ENCODE peak calls at places on chromosomes 13 and 19, in six cellular contexts. V, Y, B, D, N and O are unnamed samples.

GRCh38 chr13:111937763-111938375 is 129.1 kb upstream of the SOX1 start:
- DNase-seq in V (no peak), Y (no peak), B (no peak), D (no peak), N (no peak), O (no peak)

GRCh38 chr13:93227906-93228801 is 1.5 kb downstream of the GPC6 start:
- DNase-seq in V (no peak), Y (no peak), B (peak), D (no peak), N (peak), O (no peak)

GRCh38 chr19:47598407-47599349 is 10.3 kb upstream of the BICRA start:
- DNase-seq in V (peak), Y (no peak), B (no peak), D (no peak), N (peak), O (peak)

GRCh38 chr13:49454388-49455015 is 10.4 kb downstream of the SETDB2 start:
- DNase-seq in V (no peak), Y (no peak), B (no peak), D (no peak), N (no peak), O (no peak)

GRCh38 chr13:75326173-75327131 is 155.5 kb downstream of the TBC1D4 start:
- DNase-seq in V (peak), Y (no peak), B (peak), D (no peak), N (no peak), O (no peak)

GRCh38 chr13:50410921-50411712 is 395.9 kb downstream of the KCNRG start:
- DNase-seq in V (peak), Y (peak), B (peak), D (no peak), N (peak), O (peak)

GRCh38 chr13:42307461-42307860 is 35.5 kb downstream of the AKAP11 start:
- DNase-seq in V (no peak), Y (no peak), B (no peak), D (no peak), N (no peak), O (no peak)

GRCh38 chr19:51122112-51122981 is 2.4 kb upstream of the SIGLEC9 start:
- DNase-seq in V (no peak), Y (peak), B (peak), D (no peak), N (no peak), O (no peak)

GRCh38 chr13:99796175-99796819 is 175.3 kb downstream of the ZIC5 start:
- DNase-seq in V (peak), Y (peak), B (peak), D (no peak), N (peak), O (no peak)

GRCh38 chr19:2550431-2551171 is 74.7 kb downstream of the GADD45B start:
- DNase-seq in V (no peak), Y (no peak), B (no peak), D (no peak), N (no peak), O (no peak)

GRCh38 chr13:94261163-94261562 is 218.3 kb downstream of the DCT start:
- DNase-seq in V (no peak), Y (peak), B (no peak), D (no peak), N (no peak), O (no peak)

GRCh38 chr19:57706346-57706745 is 2.7 kb downstream of the ZNF154 start:
- DNase-seq in V (no peak), Y (no peak), B (no peak), D (no peak), N (no peak), O (no peak)

GRCh38 chr13:109205315-109205714 is 575.9 kb downstream of the MYO16 start:
- DNase-seq in V (peak), Y (no peak), B (no peak), D (no peak), N (no peak), O (no peak)

GRCh38 chr19:32916969-32917611 is 47.5 kb upstream of the SLC7A9 start:
- DNase-seq in V (peak), Y (no peak), B (no peak), D (no peak), N (no peak), O (no peak)

GRCh38 chr13:29936051-29936813 is 85.8 kb upstream of the UBL3 start:
- DNase-seq in V (no peak), Y (peak), B (no peak), D (no peak), N (no peak), O (no peak)

GRCh38 chr19:15330801-15331418 is 1.4 kb downstream of the BRD4 start:
- DNase-seq in V (peak), Y (peak), B (peak), D (no peak), N (no peak), O (peak)

GRCh38 chr19:53394522-53394973 is 401 bp upstream of the ZNF765 start:
- DNase-seq in V (no peak), Y (peak), B (no peak), D (peak), N (peak), O (no peak)

GRCh38 chr13:21402586-21403307 is 56.4 kb downstream of the ZDHHC20 start:
- DNase-seq in V (peak), Y (peak), B (no peak), D (no peak), N (peak), O (peak)

GRCh38 chr19:55641376-55642152 is 762 bp downstream of the ZNF580 start:
- DNase-seq in V (no peak), Y (peak), B (no peak), D (no peak), N (no peak), O (peak)

GRCh38 chr19:54335979-54336892 is 2.7 kb downstream of the LILRA4 start:
- DNase-seq in V (no peak), Y (no peak), B (no peak), D (no peak), N (no peak), O (no peak)

DNA sequence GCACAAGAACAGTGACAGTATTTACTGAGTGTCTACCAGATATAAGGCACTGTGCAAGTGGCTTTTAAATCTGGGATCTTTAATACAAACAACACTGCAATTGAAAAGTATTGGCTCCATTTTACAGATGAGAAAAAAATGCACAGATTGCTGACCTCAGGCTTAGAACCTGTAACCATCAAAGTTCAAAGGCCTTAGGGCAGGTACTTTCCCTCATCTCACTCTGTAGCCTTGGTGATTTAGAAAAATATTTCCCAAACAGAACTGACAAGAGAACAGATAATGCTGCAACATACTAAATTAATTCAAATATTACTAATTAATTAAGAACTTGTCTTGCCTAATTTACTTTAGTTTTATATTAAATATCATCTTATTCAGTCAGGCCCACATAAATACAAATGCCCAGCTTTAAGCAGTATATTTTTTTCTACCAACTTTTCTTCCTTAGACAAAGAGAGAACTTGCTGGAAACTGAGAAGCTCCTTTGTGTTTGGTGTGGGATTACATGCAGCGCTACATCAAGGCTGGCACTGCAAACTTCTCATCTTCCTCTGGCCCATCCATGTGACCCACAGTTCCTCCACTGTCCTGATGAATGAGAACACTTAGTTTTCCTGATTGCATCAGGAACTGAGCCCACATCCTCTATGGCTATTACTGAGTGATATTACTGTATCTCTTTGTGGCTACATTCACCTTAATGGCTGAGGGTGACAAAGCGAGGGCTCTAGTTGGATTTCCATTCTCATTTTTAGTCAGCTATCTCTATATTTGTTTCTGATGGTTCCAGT is 302.1 kb downstream of the ENOX1 start:
- DNase-seq in V (no peak), Y (no peak), B (no peak), D (no peak), N (no peak), O (no peak)
- TF ChIP-seq MYC in V (no peak), Y (no peak), B (no peak), D (no peak), N (no peak), O (no peak)

DNA sequence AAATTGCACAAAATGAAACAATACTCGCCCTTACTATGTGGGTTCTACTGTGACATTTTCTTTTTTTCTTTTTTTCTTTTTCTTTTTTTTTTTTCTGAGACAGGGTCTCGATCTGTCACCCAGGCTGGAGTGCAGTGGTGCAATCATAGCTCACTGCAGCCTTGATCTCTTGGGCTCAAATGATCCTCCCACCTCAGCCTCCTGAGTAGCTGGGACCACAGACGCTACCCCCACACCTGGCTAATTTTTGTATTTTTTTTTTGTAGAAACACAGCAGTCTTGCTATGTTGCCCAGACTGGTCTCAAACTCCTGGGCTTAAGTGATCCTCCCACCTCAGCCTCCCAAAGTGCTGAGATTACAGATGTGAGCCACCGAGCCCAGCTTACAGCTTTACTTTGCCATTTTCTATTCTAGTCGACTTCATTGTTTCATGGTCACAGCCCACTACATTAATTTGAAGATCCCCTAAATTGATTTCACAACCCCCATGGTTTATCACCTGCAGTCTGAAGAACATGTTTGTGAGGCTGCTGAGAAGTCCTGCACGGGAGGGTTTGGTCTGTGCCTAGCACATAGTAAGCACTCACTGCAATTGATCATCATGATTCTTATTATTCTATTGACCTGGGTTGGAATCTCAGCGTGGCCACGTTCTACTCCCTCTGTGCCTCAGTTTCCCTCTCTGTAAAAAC is 3.8 kb downstream of the BCL3 start:
- DNase-seq in V (no peak), Y (peak), B (no peak), D (no peak), N (no peak), O (no peak)
- TF ChIP-seq MYC in V (no peak), Y (no peak), B (no peak), D (no peak), N (no peak), O (no peak)

DNA sequence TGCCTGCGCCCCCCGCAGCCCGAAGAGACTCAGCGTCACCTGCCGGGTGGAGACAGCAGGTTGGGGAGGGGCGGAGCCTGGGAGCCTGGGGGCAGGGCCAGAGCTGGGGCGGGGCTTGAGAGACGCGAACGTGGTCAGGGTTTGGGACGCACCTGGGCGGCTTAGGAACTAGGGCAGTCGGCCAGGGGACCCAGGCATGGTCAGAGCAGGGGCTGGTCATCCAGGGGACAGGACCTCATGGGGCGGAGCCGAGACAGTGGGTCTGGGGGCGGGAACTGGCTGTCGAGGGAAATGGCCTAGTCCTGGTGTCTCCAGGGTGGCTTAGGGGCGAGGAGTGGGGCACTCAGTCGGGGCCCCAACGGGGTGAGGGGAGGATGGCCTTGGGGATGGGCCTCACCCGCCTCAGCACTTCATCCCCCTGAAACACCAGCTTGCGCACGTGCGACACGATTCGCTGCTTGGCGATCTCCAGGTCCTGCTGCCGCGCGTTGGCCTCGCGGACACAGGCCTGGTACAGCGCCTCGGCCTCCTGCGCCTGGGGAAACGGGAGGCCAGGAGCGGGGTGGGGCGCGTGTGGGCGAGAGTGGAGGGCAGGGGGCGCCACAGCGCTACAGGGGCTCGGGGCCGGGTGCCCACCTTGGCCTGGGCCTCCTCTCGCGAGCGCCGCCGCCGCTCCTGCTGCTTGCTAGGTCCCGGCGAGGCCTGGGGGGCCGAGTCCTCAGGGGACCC is 5.8 kb downstream of the GMIP start:
- DNase-seq in V (no peak), Y (no peak), B (no peak), D (no peak), N (no peak), O (no peak)
- TF ChIP-seq MYC in V (no peak), Y (no peak), B (no peak), D (no peak), N (no peak), O (no peak)

GRCh38 chr13:40064154-40064713 is 408.8 kb downstream of the COG6 start:
- DNase-seq in V (peak), Y (no peak), B (no peak), D (no peak), N (peak), O (no peak)
- TF ChIP-seq MYC in V (no peak), Y (no peak), B (no peak), D (no peak), N (no peak), O (no peak)

DNA sequence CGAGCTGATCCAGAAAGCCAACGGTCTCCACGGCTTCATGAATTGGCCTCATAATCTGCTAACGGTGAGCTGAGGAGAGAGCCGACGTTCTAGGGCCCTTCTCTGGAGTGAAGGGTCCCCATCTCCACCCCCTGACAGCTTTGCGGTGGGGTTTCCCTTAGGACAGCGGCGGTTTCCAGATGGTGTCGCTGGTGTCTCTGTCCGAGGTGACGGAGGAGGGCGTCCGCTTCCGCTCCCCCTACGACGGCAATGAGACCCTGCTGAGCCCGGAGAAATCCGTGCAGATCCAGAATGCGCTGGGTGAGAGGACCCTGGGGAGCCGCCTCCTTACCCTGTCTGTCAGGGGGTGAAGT is 692 bp downstream of the QTRT1 start:
- DNase-seq in V (peak), Y (peak), B (peak), D (no peak), N (peak), O (no peak)
- TF ChIP-seq MYC in V (no peak), Y (peak), B (no peak), D (no peak), N (no peak), O (no peak)

DNA sequence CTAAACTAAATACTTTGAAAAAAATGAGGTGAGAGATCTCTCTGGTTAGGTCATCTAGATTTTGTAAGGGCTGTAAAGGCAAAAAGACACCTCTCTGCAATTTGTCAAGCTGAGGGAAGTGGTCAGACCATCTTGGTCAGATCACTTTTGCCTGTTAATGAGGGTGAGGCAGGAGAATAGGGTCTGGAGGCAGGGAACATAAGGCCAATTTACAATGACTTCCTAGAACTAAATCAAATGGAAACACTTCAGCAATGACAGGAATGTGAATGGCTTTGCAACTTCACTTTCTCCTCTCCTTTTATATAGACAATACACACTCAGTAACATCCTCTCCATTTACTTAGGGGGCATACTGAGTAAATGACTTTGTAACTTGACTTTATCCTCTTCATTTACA is 1653.4 kb downstream of the SLITRK5 start:
- DNase-seq in V (no peak), Y (no peak), B (no peak), D (no peak), N (no peak), O (no peak)
- TF ChIP-seq MYC in V (no peak), Y (no peak), B (no peak), D (no peak), N (no peak), O (no peak)

DNA sequence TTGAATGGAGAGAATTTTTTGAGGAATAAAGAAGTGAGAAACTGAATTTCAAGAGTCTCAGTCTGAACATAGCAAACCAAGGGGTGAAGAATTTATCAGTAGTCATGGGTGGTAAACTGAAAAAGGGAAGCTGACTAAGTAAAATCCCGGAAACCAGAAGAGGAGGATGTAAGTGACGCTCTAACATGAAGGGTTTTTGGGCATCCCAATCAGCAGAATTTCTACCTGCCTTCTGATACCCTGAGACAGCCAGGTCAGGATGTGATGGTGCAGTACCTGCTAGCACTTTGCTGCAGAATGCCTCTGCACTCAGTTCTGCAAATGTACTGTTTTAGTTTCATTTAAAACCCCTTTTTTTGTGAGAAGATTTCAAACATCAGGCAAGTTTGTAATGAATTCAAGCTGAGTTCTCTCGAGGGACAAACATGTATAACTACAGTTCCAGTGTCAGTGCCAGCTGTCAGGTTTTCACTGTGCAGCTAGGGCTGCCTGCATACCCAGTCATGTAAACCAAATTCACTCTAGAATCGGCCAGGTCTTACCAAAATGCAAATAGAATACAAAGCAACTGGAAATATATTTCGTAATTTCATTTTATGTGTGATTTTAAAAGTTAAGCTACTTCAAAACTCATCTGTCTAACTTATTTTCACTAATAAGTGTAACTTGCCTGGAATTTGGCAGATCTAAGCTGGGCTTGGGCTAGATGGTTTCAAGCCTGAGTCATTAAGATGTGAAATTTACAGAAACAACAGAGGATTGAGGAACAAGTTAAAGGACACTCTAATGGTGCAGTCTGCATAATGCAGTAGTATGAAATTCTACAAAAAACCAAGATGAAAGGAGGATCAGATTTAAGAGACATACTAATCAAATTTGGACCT is 13.8 kb downstream of the METTL21C start:
- DNase-seq in V (no peak), Y (peak), B (no peak), D (no peak), N (no peak), O (no peak)
- TF ChIP-seq MYC in V (no peak), Y (no peak), B (no peak), D (no peak), N (no peak), O (no peak)

DNA sequence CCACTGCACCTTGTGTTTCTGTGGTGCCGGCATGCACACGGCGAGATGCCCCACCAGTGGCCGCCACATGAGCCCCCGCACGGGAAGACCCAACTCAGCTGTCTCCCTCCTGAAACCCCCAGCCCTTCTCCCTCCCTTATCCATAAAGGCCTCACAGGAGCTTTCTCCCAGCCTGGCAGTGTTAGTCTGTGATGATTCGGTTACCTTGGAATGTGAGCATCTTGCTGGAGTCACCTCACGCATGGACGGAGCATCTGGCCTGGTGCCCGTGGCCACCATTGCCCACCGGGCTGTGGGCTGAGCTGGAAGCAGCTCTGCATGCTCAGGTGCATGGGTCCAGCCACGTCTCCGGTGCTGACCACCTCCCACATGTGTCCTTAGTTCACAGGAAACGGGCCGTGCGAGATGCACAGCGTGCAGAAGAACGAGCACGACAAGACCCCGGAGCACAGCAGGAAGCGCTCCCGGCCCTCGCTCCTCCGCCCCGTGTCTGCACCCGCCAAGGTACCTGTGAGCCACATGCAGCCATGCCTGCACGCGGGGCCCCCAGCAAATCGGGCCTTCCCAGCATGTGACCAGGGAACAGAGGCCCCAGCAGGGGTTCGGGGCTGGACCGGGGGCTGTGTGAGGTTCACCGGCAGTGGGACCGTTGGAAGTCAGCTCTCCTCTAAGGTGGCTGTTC is 22.0 kb downstream of the SIN3B start:
- DNase-seq in V (no peak), Y (no peak), B (no peak), D (no peak), N (no peak), O (no peak)
- TF ChIP-seq MYC in V (no peak), Y (no peak), B (no peak), D (no peak), N (no peak), O (no peak)